ENCODE peak calls at places on chromosomes 7 and 10, in nine cellular contexts. B is astrocyte of the spinal cord; T is heart left ventricle; N is neural progenitor cell; I is thoracic aorta; C is H7; U is A549; O is CD8-positive, alpha-beta memory T cell; M is IMR-90. W is an unnamed sample.

GRCh38 chr7:127807340-127807739 is 155.3 kb downstream of the SND1 start:
- DNase-seq in C (no peak), B (no peak), N (no peak), T (no peak), M (no peak), I (no peak), O (no peak), U (no peak), W (no peak)

GRCh38 chr10:7359954-7360353 is 50.9 kb downstream of the SFMBT2 start:
- DNase-seq in N (no peak), U (no peak), C (no peak), B (no peak), I (no peak), T (no peak), O (no peak), M (no peak), W (no peak)

GRCh38 chr7:100822236-100823139 is 4.8 kb downstream of the EPHB4 start:
- DNase-seq in N (no peak), T (no peak), I (no peak), M (no peak), O (no peak), U (no peak), B (no peak), C (peak), W (no peak)

GRCh38 chr10:79155301-79156081 is 86.7 kb downstream of the ZMIZ1 start:
- DNase-seq in U (no peak), B (no peak), C (peak), N (no peak), I (no peak), M (peak), O (no peak), T (no peak), W (no peak)

GRCh38 chr10:117419921-117420320 is 44.7 kb upstream of the PDZD8 start:
- DNase-seq in U (no peak), C (no peak), I (no peak), N (no peak), O (no peak), B (no peak), T (no peak), M (no peak), W (no peak)

GRCh38 chr10:104209575-104210198 is 22.5 kb downstream of the CFAP43 start:
- DNase-seq in M (peak), B (peak), U (peak), N (peak), I (no peak), C (peak), O (peak), T (peak), W (no peak)

GRCh38 chr7:24870766-24871165 is 109.2 kb downstream of the OSBPL3 start:
- DNase-seq in B (no peak), C (no peak), I (no peak), O (no peak), T (no peak), N (no peak), U (no peak), M (no peak), W (no peak)

GRCh38 chr7:22548313-22548712 is 48.3 kb upstream of the STEAP1B start:
- DNase-seq in M (no peak), I (no peak), O (no peak), N (no peak), U (no peak), T (no peak), C (no peak), B (no peak), W (no peak)

GRCh38 chr7:37212051-37212450 is 236.6 kb downstream of the ELMO1 start:
- DNase-seq in B (no peak), C (no peak), U (no peak), T (no peak), N (no peak), O (no peak), I (no peak), M (no peak), W (no peak)

GRCh38 chr10:125824736-125825135 is 1.4 kb downstream of the BCCIP start:
- DNase-seq in M (peak), B (no peak), N (no peak), I (no peak), O (no peak), C (no peak), U (peak), T (no peak), W (no peak)
- H3K4me3 ChIP-seq in M (peak), B (peak), N (peak), I (peak), O (peak), C (no peak), U (peak), T (peak), W (peak)

DNA sequence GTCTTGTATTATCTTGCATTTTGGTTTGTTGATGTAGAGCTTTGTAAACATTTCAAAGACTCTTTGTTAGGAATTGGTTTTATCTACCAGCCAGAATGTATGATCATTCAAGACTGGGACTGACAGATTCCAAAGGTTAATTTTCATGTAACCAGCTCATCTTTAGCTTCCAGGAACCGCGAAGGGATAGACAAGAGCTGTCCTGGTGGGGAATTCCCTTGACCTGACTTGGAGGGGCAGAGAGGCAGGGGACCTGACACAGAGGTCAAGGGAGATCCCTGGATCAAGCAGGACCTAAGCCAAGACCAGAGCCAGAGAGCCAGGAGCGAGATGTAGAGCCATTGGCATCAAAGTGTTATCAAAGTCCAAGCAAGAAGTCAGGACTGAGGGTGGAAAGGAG is 6.6 kb upstream of the LOXL4 start:
- DNase-seq in O (no peak), C (no peak), I (no peak), U (no peak), N (no peak), T (no peak), M (no peak), B (no peak), W (no peak)
- H3K4me3 ChIP-seq in O (no peak), C (no peak), I (no peak), U (no peak), N (no peak), T (no peak), M (no peak), B (no peak), W (no peak)

DNA sequence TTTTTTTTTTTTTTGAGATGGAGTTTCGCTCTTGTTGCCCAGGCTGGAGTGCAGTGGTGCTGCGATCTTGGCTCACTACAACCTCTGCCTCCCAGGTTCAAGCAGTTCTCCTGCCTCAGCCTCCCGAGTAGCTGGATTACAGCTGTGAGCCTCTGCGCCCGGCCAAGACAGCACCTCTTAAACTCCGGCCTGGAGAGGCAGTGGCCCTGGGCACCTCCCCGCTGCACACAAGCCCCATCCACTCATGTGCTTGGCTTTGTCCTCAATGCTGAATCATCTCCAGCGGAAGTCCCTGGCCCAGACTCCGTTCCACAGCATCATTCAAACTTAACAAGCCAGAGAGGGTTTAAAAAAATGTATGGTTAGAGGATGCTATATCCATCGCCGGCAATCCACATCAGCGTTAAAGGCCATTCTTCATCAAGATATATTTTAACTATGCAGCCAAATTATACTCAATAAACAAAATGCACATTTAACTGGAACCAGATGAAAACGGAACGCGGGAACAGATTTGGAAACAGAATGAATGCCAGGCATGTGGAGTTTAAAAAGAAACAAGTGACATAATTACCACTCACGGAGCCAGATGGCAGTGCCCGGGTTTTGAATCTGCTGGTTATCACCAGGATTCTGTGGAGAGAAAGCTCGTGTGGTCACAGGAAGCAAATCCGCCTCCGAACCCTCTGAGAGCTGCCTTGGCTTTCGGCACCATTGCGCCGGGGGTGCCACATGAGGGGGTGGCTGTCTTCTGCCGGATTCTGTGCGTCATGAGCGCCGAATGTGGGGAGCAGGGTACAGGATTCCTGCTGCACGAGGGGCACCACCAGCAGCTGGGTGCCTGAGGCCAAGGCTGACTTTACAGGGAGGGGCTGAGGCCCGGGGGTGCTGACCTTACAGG is 45.6 kb upstream of the CFAP46 start:
- DNase-seq in T (no peak), U (no peak), B (peak), I (peak), M (peak), O (no peak), N (no peak), C (no peak), W (peak)
- H3K4me3 ChIP-seq in T (no peak), U (no peak), B (no peak), I (peak), M (no peak), O (no peak), N (no peak), C (no peak), W (no peak)

DNA sequence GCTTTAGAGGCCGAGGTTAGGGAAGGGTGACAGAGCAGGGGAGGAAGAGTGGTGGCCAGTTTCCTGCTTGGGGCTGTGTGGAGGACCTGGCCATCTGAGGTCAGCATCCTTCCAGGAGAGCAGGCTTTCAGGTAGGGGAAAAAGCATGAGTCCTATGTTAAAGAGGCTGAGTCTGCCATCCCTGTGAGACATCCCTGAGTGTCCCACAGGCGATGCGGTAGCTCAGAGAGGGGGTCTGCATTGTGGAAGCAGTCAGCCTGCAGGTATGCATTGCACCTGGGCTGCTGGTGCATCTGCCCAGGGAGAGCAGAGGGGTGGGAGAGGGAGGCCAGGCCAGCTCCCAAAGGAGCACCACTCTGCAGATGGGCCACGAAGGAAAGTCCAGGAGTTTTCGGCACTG is 282.1 kb upstream of the ZNF32 start:
- DNase-seq in O (no peak), B (no peak), M (no peak), C (no peak), T (no peak), I (no peak), U (no peak), N (no peak), W (no peak)
- H3K4me3 ChIP-seq in O (no peak), B (no peak), M (no peak), C (no peak), T (no peak), I (no peak), U (no peak), N (no peak), W (no peak)

DNA sequence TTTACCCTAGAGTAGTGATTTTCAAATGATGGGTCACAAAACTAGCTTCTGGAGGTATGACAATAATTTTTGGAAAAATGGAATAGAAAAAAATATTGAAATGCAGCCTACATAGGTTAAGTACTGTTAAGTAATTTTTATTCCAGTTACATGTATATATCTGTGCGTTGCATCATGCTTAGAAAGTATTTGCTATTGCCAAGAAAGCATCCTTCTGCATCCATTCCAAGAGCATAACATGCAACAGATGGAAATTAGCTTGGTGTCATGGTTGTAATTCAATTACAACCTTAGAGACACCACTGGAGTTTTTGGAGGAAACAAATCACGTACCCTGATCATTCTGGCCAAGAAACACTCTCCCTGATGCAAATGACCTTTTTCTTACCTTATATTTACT is 1.7 kb downstream of the AKR1B1 start:
- DNase-seq in M (no peak), I (no peak), N (no peak), B (no peak), T (no peak), U (no peak), C (no peak), O (no peak), W (no peak)
- H3K4me3 ChIP-seq in M (no peak), I (no peak), N (no peak), B (no peak), T (no peak), U (peak), C (no peak), O (no peak), W (no peak)

GRCh38 chr7:70728873-70729552 is 402.9 kb upstream of the GALNT17 start:
- DNase-seq in T (no peak), B (peak), M (no peak), N (peak), C (peak), O (no peak), U (no peak), I (no peak), W (no peak)

GRCh38 chr7:70725448-70725847 is 406.5 kb upstream of the GALNT17 start:
- DNase-seq in B (no peak), M (no peak), O (no peak), U (no peak), I (no peak), N (no peak), C (no peak), T (no peak), W (no peak)

GRCh38 chr7:70727861-70728260 is 404.1 kb upstream of the GALNT17 start:
- DNase-seq in N (no peak), T (no peak), B (no peak), C (no peak), M (no peak), I (no peak), U (no peak), O (no peak), W (no peak)

GRCh38 chr7:70726951-70727378 is 405.0 kb upstream of the GALNT17 start:
- DNase-seq in T (no peak), I (no peak), M (no peak), U (no peak), N (no peak), B (no peak), O (no peak), C (no peak), W (no peak)

DNA sequence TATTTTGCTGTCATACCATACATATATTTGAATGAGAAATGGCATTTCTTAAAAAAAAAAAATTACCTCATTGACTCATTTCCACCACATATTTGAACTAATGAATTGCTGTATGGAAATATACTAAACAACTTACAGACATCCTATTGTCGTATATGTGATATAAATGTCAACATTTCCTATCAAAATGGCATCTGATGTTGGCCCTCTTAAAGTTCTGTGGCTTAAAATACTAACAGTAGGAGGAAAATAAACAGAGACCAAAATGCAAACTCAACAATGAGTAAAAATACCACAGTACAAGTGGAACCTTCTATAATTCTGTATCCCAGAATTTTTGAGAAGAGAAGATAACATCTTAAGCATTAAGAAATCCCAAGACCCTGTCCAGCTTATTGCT is 405.6 kb upstream of the GALNT17 start:
- DNase-seq in I (no peak), N (no peak), B (no peak), T (no peak), O (no peak), U (no peak), M (no peak), C (no peak), W (no peak)
- H3K4me3 ChIP-seq in I (no peak), N (peak), B (no peak), T (no peak), O (no peak), U (no peak), M (no peak), C (no peak), W (no peak)

GRCh38 chr7:16433568-16434122 is 12.3 kb upstream of the CRPPA start:
- DNase-seq in B (peak), O (no peak), N (no peak), M (no peak), I (no peak), C (no peak), T (no peak), U (no peak), W (no peak)
- H3K4me3 ChIP-seq in B (no peak), O (no peak), N (no peak), M (no peak), I (no peak), C (no peak), T (no peak), U (no peak), W (no peak)

DNA sequence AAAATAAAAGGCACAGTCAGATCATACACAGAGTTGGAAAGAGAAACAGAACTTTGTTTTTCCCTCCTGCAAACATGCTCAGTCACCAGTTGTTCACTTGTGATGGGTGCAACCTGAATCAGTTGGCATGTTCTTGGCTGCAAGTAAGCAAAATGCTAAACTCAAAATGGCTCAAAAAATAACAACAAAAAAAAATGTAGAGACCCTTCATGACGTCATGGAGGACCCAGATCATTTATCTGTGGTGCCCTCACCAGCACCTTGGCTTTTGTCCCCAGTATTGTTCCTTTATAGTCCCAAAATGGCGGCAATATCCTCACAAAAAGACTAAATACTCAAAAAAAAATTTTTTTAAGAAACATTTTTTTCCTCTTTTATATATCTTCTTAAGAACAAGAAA is 112.4 kb downstream of the CABCOCO1 start:
- DNase-seq in O (no peak), M (no peak), U (no peak), I (no peak), B (no peak), T (no peak), N (no peak), C (no peak), W (no peak)
- H3K4me3 ChIP-seq in O (no peak), M (no peak), U (no peak), I (no peak), B (no peak), T (no peak), N (no peak), C (no peak), W (no peak)

GRCh38 chr10:33352631-33353030 is 18.2 kb upstream of the NRP1 start:
- DNase-seq in N (no peak), T (no peak), O (no peak), B (no peak), C (no peak), I (no peak), M (no peak), U (no peak), W (no peak)

GRCh38 chr10:33353334-33353733 is 18.9 kb upstream of the NRP1 start:
- DNase-seq in T (no peak), M (no peak), I (no peak), O (no peak), N (no peak), C (no peak), U (no peak), B (no peak), W (no peak)

GRCh38 chr10:33353853-33354252 is 19.4 kb upstream of the NRP1 start:
- DNase-seq in I (no peak), M (no peak), C (no peak), N (no peak), O (no peak), T (no peak), U (no peak), B (no peak), W (no peak)

GRCh38 chr10:33358016-33358415 is 23.5 kb upstream of the NRP1 start:
- DNase-seq in I (no peak), C (no peak), M (no peak), B (no peak), N (no peak), T (no peak), O (no peak), U (no peak), W (no peak)

GRCh38 chr10:33355267-33355666 is 20.8 kb upstream of the NRP1 start:
- DNase-seq in N (no peak), C (no peak), B (no peak), T (no peak), I (no peak), O (no peak), M (no peak), U (no peak), W (no peak)
- H3K4me3 ChIP-seq in N (no peak), C (no peak), B (no peak), T (no peak), I (no peak), O (no peak), M (no peak), U (no peak), W (no peak)